ENCODE peak calls at places on chromosomes 12 and 14, in seven cellular contexts. Y is tibial artery; Z is posterior vena cava; D is stimulated activated CD4-positive, alpha-beta T cell treated with anti-CD3 and anti-CD28 coated beads, TNF-alpha, amount 100 ng/mL, for 4 hours; G is fibroblast of gingiva; X is body of pancreas; T is M059J. H is an unnamed sample.

GRCh38 chr14:84591827-84592540 is 938.0 kb upstream of the FLRT2 start:
- DNase-seq in Y (no peak), Z (no peak), D (no peak), G (no peak), X (peak), T (no peak), H (no peak)

GRCh38 chr14:68365228-68365627 is 427.6 kb downstream of the ZFP36L1 start:
- DNase-seq in Y (no peak), Z (no peak), D (no peak), G (no peak), X (no peak), T (peak), H (peak)

GRCh38 chr14:99515301-99516155 is 34.3 kb downstream of the CCNK start:
- DNase-seq in Y (peak), Z (peak), D (no peak), G (no peak), X (peak), T (no peak), H (no peak)

GRCh38 chr14:103341250-103342129 is 7.5 kb downstream of the EIF5 start:
- DNase-seq in Y (no peak), Z (no peak), D (no peak), G (no peak), X (no peak), T (no peak), H (no peak)

GRCh38 chr12:129413295-129413694 is 490.5 kb downstream of the TMEM132D start:
- DNase-seq in Y (no peak), Z (no peak), D (no peak), G (no peak), X (no peak), T (no peak), H (no peak)

GRCh38 chr14:60090864-60091519 is 731 bp upstream of the PCNX4 start:
- DNase-seq in Y (peak), Z (no peak), D (no peak), G (peak), X (peak), T (peak), H (peak)

GRCh38 chr12:76206039-76206676 is 121.7 kb upstream of the NAP1L1 start:
- DNase-seq in Y (no peak), Z (no peak), D (no peak), G (no peak), X (no peak), T (no peak), H (no peak)

GRCh38 chr14:106200539-106201310 is 674.3 kb downstream of the TMEM121 start:
- DNase-seq in Y (no peak), Z (no peak), D (no peak), G (no peak), X (no peak), T (no peak), H (no peak)

GRCh38 chr12:106564678-106565329 is 18.0 kb upstream of the RFX4 start:
- DNase-seq in Y (no peak), Z (no peak), D (no peak), G (no peak), X (no peak), T (no peak), H (no peak)

GRCh38 chr12:121060149-121061001 is 21.3 kb upstream of the OASL start:
- DNase-seq in Y (no peak), Z (no peak), D (peak), G (peak), X (no peak), T (peak), H (peak)

GRCh38 chr12:61993734-61994345 is 266.4 kb upstream of the USP15 start:
- DNase-seq in Y (no peak), Z (no peak), D (no peak), G (no peak), X (no peak), T (peak), H (peak)

GRCh38 chr12:54039417-54040147 is 6.7 kb downstream of the HOXC5 start:
- DNase-seq in Y (peak), Z (peak), D (no peak), G (no peak), X (no peak), T (no peak), H (no peak)

GRCh38 chr14:54754623-54755386 is 147.8 kb downstream of the GCH1 start:
- DNase-seq in Y (no peak), Z (no peak), D (no peak), G (no peak), X (no peak), T (no peak), H (no peak)

GRCh38 chr12:31728289-31728916 is 418 bp downstream of the AMN1 start:
- DNase-seq in Y (no peak), Z (no peak), D (no peak), G (no peak), X (peak), T (no peak), H (no peak)

H was measured in EL.